ENCODE peak calls at places on chromosomes 13 and 19, in eight cellular contexts. V, U, E, X, P, M, W and R are unnamed samples.

GRCh38 chr13:30832845-30833332 is 73.2 kb upstream of the MEDAG start:
- DNase-seq in M (peak; percentile 97), X (peak; percentile 30), U (peak; percentile 93), V (peak; percentile 54), P (peak; percentile 87), E (peak; percentile 68), W (peak; percentile 95), R (peak; percentile 71)

GRCh38 chr13:32639502-32640105 is 53.4 kb downstream of the PDS5B start:
- DNase-seq in E (peak; percentile 50), P (peak; percentile 86), W (peak; percentile 32), V (peak; percentile 85), M (peak; percentile 50), U (no peak), X (peak; percentile 29), R (peak; percentile 87)

GRCh38 chr13:93861818-93862217 is 617.7 kb downstream of the DCT start:
- DNase-seq in V (peak; percentile 87), X (no peak), P (no peak), U (no peak), M (no peak), E (peak; percentile 93), W (no peak), R (peak; percentile 77)

GRCh38 chr13:21580736-21581135 is 23.2 kb downstream of the MICU2 start:
- DNase-seq in E (no peak), W (no peak), V (no peak), U (no peak), P (no peak), M (no peak), X (no peak), R (no peak)

GRCh38 chr19:23470873-23471555 is 75.7 kb upstream of the ZNF91 start:
- DNase-seq in W (no peak), X (no peak), P (no peak), E (no peak), V (no peak), M (no peak), U (no peak), R (no peak)

GRCh38 chr19:5624741-5625140 is 1.9 kb downstream of the SAFB start:
- DNase-seq in U (no peak), P (peak; percentile 56), V (no peak), M (no peak), W (no peak), E (no peak), X (no peak), R (peak; percentile 25)

GRCh38 chr19:18294467-18294864 is 13.0 kb upstream of the JUND start:
- DNase-seq in U (peak; percentile 65), E (no peak), M (no peak), P (peak; percentile 92), W (no peak), V (no peak), X (peak; percentile 55), R (no peak)

GRCh38 chr19:8500158-8500557 is 2.3 kb downstream of the PRAM1 start:
- DNase-seq in E (no peak), W (no peak), X (no peak), P (no peak), M (no peak), U (no peak), V (peak; percentile 7), R (peak; percentile 63)

GRCh38 chr13:73934215-73934623 is 200.0 kb downstream of the KLF12 start:
- DNase-seq in X (no peak), M (no peak), W (no peak), U (no peak), E (peak; percentile 30), V (no peak), P (no peak), R (no peak)

GRCh38 chr13:25171517-25172302 is at the start of gene AMER2:
- DNase-seq in U (no peak), V (peak; percentile 23), X (no peak), E (peak; percentile 6), W (no peak), P (peak; percentile 83), M (no peak), R (peak; percentile 8)

GRCh38 chr19:411723-412355 is 2.9 kb upstream of the C2CD4C start:
- DNase-seq in U (no peak), M (no peak), P (no peak), E (no peak), W (no peak), X (no peak), V (no peak), R (no peak)

GRCh38 chr19:15249560-15249874 is 17.3 kb upstream of the EPHX3 start:
- DNase-seq in X (no peak), V (no peak), P (no peak), W (no peak), E (no peak), M (no peak), U (no peak), R (no peak)

GRCh38 chr13:29520671-29521070 is 74.8 kb downstream of the SLC7A1 start:
- DNase-seq in X (no peak), M (no peak), V (peak; percentile 68), E (peak; percentile 86), P (no peak), W (no peak), U (no peak), R (peak; percentile 92)

GRCh38 chr13:98454389-98454881 is 122.5 kb downstream of the STK24 start:
- DNase-seq in X (peak; percentile 43), V (peak; percentile 91), P (no peak), E (peak; percentile 88), U (no peak), W (no peak), M (peak; percentile 41), R (peak; percentile 92)

GRCh38 chr13:113953561-113953960 is 20.3 kb downstream of the C13orf46 start:
- DNase-seq in U (no peak), X (no peak), P (no peak), V (no peak), M (no peak), E (no peak), W (no peak), R (no peak)

GRCh38 chr13:51154029-51154555 is 43.0 kb upstream of the C13orf42 start:
- DNase-seq in E (peak; percentile 64), U (no peak), M (no peak), X (no peak), W (no peak), V (peak; percentile 38), P (peak; percentile 73), R (peak; percentile 55)

GRCh38 chr19:10988921-10989320 is 28.1 kb downstream of the SMARCA4 start:
- DNase-seq in U (no peak), X (no peak), P (no peak), W (no peak), V (no peak), E (no peak), M (no peak), R (no peak)

DNA sequence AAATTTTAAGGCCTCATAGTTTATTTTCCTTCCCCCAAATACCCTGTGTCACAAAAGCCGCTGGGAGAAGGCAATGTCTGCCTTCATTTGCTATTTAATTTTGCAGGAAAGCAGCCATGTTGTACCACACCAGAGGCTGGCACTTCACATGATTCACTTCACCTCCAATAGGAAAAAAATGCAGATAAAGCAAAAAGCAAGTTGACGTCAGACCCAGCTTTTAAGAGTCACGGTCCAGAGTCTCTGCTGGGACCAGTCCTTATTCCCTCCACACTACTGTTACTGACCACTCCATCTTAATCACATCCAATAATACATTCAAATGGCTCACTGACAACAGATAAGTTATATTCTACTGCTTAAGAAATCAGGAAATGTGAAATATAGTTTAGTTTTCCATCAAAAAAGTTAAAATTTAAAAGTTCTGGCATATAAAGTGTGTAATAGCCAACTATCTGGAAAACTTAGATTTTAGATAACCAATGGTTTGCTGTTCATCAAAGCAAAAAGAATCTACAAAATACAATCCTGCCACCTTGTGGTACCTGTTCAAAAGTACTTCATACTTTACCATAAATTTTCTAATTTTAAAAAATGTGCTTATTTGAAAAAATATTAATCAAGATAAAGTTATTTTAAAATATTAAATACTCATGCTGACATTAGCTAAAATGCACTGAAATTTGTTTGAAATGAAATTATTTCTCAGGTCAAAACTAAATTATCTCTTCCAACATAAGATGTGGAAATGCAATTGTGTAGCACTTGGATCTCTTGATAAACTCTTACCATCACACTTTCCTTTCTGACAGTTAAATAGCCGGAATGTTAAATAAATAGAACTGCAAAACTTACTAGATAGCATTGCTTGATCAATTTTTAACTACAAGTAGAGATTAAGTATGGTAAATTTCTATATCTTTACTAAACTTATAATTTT is 97.3 kb downstream of the SERP2 start:
- DNase-seq in M (peak; percentile 29), V (peak; percentile 46), U (no peak), W (no peak), X (no peak), P (no peak), E (peak; percentile 11), R (peak; percentile 61)
- TF ChIP-seq CTCF in M (peak; percentile 47), V (peak; percentile 43), U (no peak), W (peak; percentile 28), X (peak; percentile 28), P (peak; percentile 29), E (peak; percentile 40), R (peak; percentile 43)

DNA sequence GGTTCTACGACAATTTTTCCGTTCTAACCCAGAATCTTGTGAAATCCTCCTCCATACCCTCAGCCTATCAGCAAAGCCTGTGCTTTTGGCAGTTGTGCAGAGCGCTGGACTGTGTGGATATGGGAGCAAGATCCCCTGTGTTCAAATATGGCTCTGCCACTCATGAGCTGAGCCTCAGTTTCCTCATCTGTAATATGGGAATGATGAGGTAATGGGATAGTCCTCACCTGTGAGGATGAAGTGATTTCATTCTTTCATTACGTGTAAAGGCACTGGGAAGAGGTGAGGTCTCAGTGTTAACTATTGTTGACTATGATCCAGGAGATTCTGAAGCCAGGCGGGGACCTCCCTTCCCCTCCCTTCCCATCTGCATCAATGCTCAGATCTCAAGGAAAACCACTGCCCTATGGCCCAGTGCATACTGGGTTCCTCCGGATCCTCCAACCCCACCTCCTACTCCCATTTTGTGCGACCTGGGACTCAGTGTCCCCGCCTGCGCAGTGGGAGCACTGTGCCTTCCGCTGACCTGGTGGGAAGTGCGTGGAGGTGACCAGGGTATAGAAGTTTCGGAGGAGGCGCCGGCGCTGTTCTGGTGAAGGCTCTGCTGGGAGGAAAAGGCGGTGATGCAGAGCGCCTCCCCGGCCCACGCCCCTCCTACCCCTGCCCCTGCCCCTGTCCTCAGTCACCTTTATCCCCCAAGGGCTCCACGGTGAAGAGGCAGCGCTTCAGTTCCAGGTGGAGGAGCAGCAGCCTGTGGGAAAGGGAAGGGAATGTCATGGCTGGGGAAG is 5.0 kb downstream of the FUZ start:
- DNase-seq in W (no peak), M (no peak), X (no peak), V (no peak), P (no peak), E (no peak), U (no peak), R (no peak)
- H3K4me3 ChIP-seq in W (peak overlapping the region; percentile 96), M (no peak overlapping the region), X (peak overlapping the region; percentile 81), V (no peak overlapping the region), P (peak overlapping the region; percentile 77), E (no peak overlapping the region), U (peak overlapping the region; percentile 54), R (peak overlapping the region; percentile 73)

DNA sequence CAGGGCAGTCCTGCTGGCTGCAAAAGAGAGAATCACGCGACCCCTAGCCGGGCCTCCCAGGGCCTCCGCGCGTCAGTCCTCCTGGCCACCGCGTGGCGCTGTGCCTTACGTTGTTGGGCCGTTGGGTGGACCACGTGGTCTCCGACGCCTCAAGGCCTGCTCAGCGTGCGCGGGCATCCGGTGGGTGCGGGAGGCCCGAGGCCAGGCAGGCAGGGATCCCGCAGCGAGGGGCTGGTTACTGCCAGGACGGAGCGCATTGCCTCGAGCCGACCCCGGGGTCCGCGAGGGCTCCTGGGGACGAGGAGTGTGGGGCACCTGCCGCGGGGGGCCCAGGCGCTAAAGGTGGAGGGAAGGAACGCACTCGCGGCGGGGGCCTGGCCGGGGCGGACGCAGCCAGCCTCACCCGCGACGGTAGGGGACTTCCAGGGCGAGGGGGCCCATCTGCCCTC is at the start of gene TDRD12:
- DNase-seq in W (no peak), V (no peak), M (no peak), E (no peak), X (no peak), U (no peak), P (no peak), R (peak; percentile 6)
- TF ChIP-seq CTCF in W (no peak), V (no peak), M (peak; percentile 46), E (no peak), X (no peak), U (no peak), P (peak; percentile 6), R (no peak)

GRCh38 chr19:31518216-31518615 is 169.0 kb upstream of the TSHZ3 start:
- DNase-seq in W (no peak), P (no peak), X (no peak), M (no peak), U (no peak), E (no peak), V (no peak), R (no peak)
- H3K4me3 ChIP-seq in W (no peak overlapping the region), P (no peak overlapping the region), X (no peak overlapping the region), M (no peak overlapping the region), U (no peak overlapping the region), E (no peak overlapping the region), V (no peak overlapping the region), R (no peak overlapping the region)